ENCODE peak calls at places on chromosome 7, in five cellular contexts. B, U, Z, C and K are unnamed samples.

GRCh38 chr7:50676754-50677153 is 105.9 kb downstream of the GRB10 start:
- DNase-seq in B (no peak), U (no peak), Z (no peak), C (no peak), K (no peak)

GRCh38 chr7:150909192-150909591 is 56.9 kb downstream of the AOC1 start:
- DNase-seq in B (no peak), U (no peak), Z (no peak), C (no peak), K (no peak)

GRCh38 chr7:129122751-129123516 is 21.6 kb upstream of the TSPAN33 start:
- DNase-seq in B (no peak), U (no peak), Z (no peak), C (no peak), K (peak; percentile 11)

GRCh38 chr7:55964261-55964801 is at the start of gene NIPSNAP2:
- DNase-seq in B (peak; percentile 55), U (peak; percentile 87), Z (no peak), C (peak; percentile 17), K (peak; percentile 44)

GRCh38 chr7:122588621-122589020 is 110.3 kb downstream of the RNF133 start:
- DNase-seq in B (no peak), U (no peak), Z (no peak), C (no peak), K (no peak)

GRCh38 chr7:132112632-132113031 is 463.6 kb downstream of the PLXNA4 start:
- DNase-seq in B (no peak), U (no peak), Z (no peak), C (no peak), K (no peak)

GRCh38 chr7:68420342-68420750 is 1177.9 kb upstream of the AUTS2 start:
- DNase-seq in B (no peak), U (no peak), Z (no peak), C (no peak), K (no peak)

GRCh38 chr7:156558198-156558597 is 82.4 kb upstream of the RNF32 start:
- DNase-seq in B (peak; percentile 53), U (no peak), Z (no peak), C (no peak), K (no peak)

GRCh38 chr7:151888716-151889115 is 11.8 kb upstream of the PRKAG2 start:
- DNase-seq in B (no peak), U (no peak), Z (no peak), C (no peak), K (no peak)

GRCh38 chr7:36015733-36016132 is 137.3 kb upstream of the EEPD1 start:
- DNase-seq in B (no peak), U (no peak), Z (no peak), C (no peak), K (no peak)

GRCh38 chr7:69622960-69623359 is 24.7 kb downstream of the AUTS2 start:
- DNase-seq in B (no peak), U (no peak), Z (peak; percentile 4), C (no peak), K (no peak)

GRCh38 chr7:156969972-156970420 is 20.5 kb downstream of the NOM1 start:
- DNase-seq in B (no peak), U (no peak), Z (no peak), C (no peak), K (peak; percentile 15)

GRCh38 chr7:82697897-82698296 is 254.3 kb upstream of the CACNA2D1 start:
- DNase-seq in B (peak; percentile 35), U (no peak), Z (no peak), C (no peak), K (peak; percentile 69)

GRCh38 chr7:143929224-143929920 is 5.7 kb upstream of the OR2F2 start:
- DNase-seq in B (no peak), U (no peak), Z (no peak), C (no peak), K (no peak)

GRCh38 chr7:150966002-150966401 is 12.1 kb downstream of the KCNH2 start:
- DNase-seq in B (no peak), U (peak; percentile 80), Z (peak; percentile 30), C (no peak), K (peak; percentile 27)

GRCh38 chr7:24981544-24981951 is 1.6 kb upstream of the OSBPL3 start:
- DNase-seq in B (peak; percentile 48), U (no peak), Z (no peak), C (no peak), K (peak; percentile 62)

GRCh38 chr7:134045716-134046115 is 81.4 kb upstream of the LRGUK start:
- DNase-seq in B (no peak), U (no peak), Z (no peak), C (no peak), K (no peak)

GRCh38 chr7:46291601-46292150 is 370.6 kb upstream of the IGFBP3 start:
- DNase-seq in B (no peak), U (no peak), Z (no peak), C (no peak), K (no peak)
- TF ChIP-seq JUN in B (no peak), U (no peak), Z (no peak), C (no peak), K (no peak)

GRCh38 chr7:31696270-31696669 is 9.3 kb downstream of the PPP1R17 start:
- DNase-seq in B (no peak), U (no peak), Z (no peak), C (no peak), K (no peak)
- TF ChIP-seq POLR2A in B (no peak), U (no peak), Z (no peak), C (no peak), K (no peak)

GRCh38 chr7:832292-832967 is at the start of gene SUN1:
- DNase-seq in B (peak; percentile 71), U (no peak), Z (peak; percentile 13), C (no peak), K (peak; percentile 88)
- TF ChIP-seq JUN in B (no peak), U (no peak), Z (no peak), C (no peak), K (no peak)

DNA sequence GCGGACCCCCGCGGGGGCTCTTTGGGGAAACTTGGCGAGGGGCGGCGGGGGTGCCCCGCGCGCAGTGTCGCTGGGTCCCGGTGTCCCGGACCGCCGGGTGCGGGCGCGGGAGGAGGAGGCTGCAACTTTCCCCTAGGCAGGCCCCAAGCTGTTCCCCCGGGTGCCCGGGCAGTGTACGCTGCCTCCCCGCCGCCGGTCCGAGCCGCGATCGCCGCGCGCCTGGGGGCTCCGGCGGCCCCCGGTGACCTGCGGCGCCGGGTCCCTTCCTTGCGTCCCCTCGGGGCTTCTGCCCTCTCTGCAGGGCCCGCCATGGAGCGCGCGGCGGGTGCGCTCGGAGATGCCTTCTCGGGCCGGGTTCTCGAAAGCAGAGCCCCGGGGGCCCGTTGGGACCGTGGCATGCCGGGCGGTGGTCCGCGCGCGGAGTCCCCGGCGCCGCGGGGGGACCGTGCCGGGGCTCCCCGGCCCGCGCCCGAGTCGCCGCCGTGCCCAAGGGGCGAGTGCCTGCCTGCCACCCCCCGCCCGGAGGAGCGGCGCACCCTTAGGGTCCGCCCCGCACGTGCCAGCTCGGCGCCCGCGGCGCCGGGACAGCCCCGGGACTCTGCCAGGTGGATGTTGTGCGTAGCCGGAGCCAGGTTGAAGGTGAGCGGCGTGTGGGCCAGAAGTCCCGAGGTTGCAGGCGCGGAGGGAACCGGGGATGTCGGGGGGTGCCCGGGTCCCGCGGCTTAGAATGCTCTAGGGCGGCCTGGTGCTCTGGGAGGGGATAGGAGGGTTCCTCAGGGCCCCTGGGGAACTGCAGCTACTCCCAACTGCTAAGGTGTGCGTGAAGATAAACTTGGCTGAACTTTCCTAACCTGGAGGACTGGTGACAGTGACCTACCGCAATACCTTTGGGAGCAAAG is at the start of gene CUX1:
- DNase-seq in B (peak; percentile 60), U (peak; percentile 71), Z (peak; percentile 30), C (no peak), K (no peak)
- TF ChIP-seq POLR2A in B (no peak), U (no peak), Z (no peak), C (no peak), K (no peak)

GRCh38 chr7:135257790-135258189 is 24.2 kb downstream of the STRA8 start:
- DNase-seq in B (no peak), U (no peak), Z (peak; percentile 79), C (no peak), K (no peak)
- TF ChIP-seq JUN in B (no peak), U (no peak), Z (no peak), C (no peak), K (no peak)

GRCh38 chr7:3064077-3064476 is 20.4 kb upstream of the CARD11 start:
- DNase-seq in B (no peak), U (no peak), Z (no peak), C (no peak), K (no peak)
- TF ChIP-seq POLR2A in B (no peak), U (no peak), Z (no peak), C (no peak), K (no peak)

GRCh38 chr7:44197487-44197886 is 3.3 kb upstream of the YKT6 start:
- DNase-seq in B (no peak), U (no peak), Z (no peak), C (no peak), K (no peak)

GRCh38 chr7:44195901-44196300 is 4.9 kb upstream of the YKT6 start:
- DNase-seq in B (no peak), U (no peak), Z (no peak), C (no peak), K (no peak)

GRCh38 chr7:44194069-44194468 is 4.8 kb upstream of the GCK start:
- DNase-seq in B (no peak), U (no peak), Z (no peak), C (no peak), K (no peak)

GRCh38 chr7:44194562-44195145 is 5.4 kb upstream of the GCK start:
- DNase-seq in B (no peak), U (no peak), Z (no peak), C (no peak), K (no peak)

DNA sequence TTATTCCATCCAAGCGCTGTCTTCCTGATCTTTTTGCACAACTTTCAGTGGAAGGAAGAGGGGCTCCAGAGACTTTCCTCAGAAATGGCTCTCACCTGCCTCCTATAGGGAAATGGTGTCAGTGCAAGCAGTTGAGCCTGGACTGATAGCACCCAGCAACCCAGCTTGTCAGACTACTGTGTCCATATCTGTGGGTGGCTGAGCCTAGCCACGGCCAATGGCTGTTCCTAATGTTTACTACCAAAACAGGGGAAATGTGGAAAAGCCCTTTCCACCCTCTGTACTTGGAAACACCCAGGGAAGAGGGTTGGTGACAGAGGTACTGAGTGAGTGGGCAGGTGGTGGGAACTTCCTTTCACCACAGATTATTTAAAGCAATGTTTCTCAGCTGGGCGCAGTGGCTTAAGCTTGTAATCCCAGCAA is 4.3 kb upstream of the YKT6 start:
- DNase-seq in B (peak; percentile 50), U (peak; percentile 71), Z (peak; percentile 21), C (no peak), K (peak; percentile 54)
- TF ChIP-seq JUN in B (no peak), U (no peak), Z (no peak), C (no peak), K (no peak)

GRCh38 chr7:106287786-106288185 is 3.0 kb upstream of the NAMPT start:
- DNase-seq in B (no peak), U (no peak), Z (no peak), C (no peak), K (no peak)

GRCh38 chr7:106285801-106286492 is 1.2 kb upstream of the NAMPT start:
- DNase-seq in B (no peak), U (no peak), Z (no peak), C (no peak), K (peak; percentile 13)

GRCh38 chr7:106291247-106291646 is 6.5 kb upstream of the NAMPT start:
- DNase-seq in B (no peak), U (no peak), Z (no peak), C (no peak), K (no peak)

GRCh38 chr7:106290319-106290718 is 5.5 kb upstream of the NAMPT start:
- DNase-seq in B (no peak), U (no peak), Z (no peak), C (no peak), K (no peak)

GRCh38 chr7:106289848-106290247 is 5.1 kb upstream of the NAMPT start:
- DNase-seq in B (no peak), U (no peak), Z (no peak), C (no peak), K (no peak)
- TF ChIP-seq POLR2A in B (no peak), U (no peak), Z (no peak), C (no peak), K (no peak)